ENCODE peak calls at places on chromosomes 16 and 17, in eight cellular contexts. O is lung, C is adrenal gland, I is left lung, B is lower lobe of right lung, X is cardiac fibroblast, T is MM.1S, D is uterus. L is an unnamed sample.
A peak's percentile ranks its signal among the peaks of the same experiment; 100 is the strongest.

GRCh38 chr17:4986403-4986802 is 1.1 kb downstream of the CAMTA2 start:
- DNase-seq in O (no peak), C (peak; percentile 56), I (no peak), B (no peak), X (peak; percentile 44), T (no peak), D (no peak), L (no peak)

GRCh38 chr16:75483222-75483621 is 12.0 kb downstream of the CHST6 start:
- DNase-seq in O (no peak), C (no peak), I (no peak), B (no peak), X (no peak), T (no peak), D (no peak), L (peak; percentile 81)

GRCh38 chr17:45311762-45312476 is 4.9 kb downstream of the MAP3K14 start:
- DNase-seq in O (peak; percentile 75), C (peak; percentile 83), I (peak; percentile 83), B (peak; percentile 81), X (no peak), T (peak; percentile 95), D (peak; percentile 53), L (peak; percentile 69)

GRCh38 chr16:53773150-53773846 is 69.3 kb downstream of the FTO start:
- DNase-seq in O (peak; percentile 41), C (peak; percentile 60), I (no peak), B (no peak), X (peak; percentile 85), T (no peak), D (peak; percentile 24), L (peak; percentile 93)

GRCh38 chr16:51922476-51922875 is 624.5 kb downstream of the TOX3 start:
- DNase-seq in O (no peak), C (no peak), I (no peak), B (no peak), X (no peak), T (no peak), D (no peak), L (no peak)

GRCh38 chr16:83995756-83996155 is 27.7 kb downstream of the NECAB2 start:
- DNase-seq in O (no peak), C (no peak), I (no peak), B (peak; percentile 55), X (no peak), T (no peak), D (no peak), L (peak; percentile 92)

GRCh38 chr16:50466170-50466569 is 82.0 kb upstream of the NKD1 start:
- DNase-seq in O (no peak), C (no peak), I (no peak), B (no peak), X (no peak), T (no peak), D (no peak), L (no peak)

GRCh38 chr17:10733666-10734065 is 3.8 kb upstream of the TMEM220 start:
- DNase-seq in O (no peak), C (no peak), I (no peak), B (no peak), X (no peak), T (no peak), D (peak; percentile 11), L (no peak)

GRCh38 chr17:82794781-82795505 is 43.1 kb downstream of the TBCD start:
- DNase-seq in O (no peak), C (no peak), I (no peak), B (no peak), X (no peak), T (no peak), D (no peak), L (peak; percentile 45)

GRCh38 chr16:3672571-3673041 is 18.1 kb downstream of the DNASE1 start:
- DNase-seq in O (no peak), C (no peak), I (no peak), B (no peak), X (no peak), T (no peak), D (no peak), L (no peak)

GRCh38 chr16:6570520-6570919 is 762.1 kb upstream of the RBFOX1 start:
- DNase-seq in O (no peak), C (no peak), I (no peak), B (no peak), X (no peak), T (no peak), D (no peak), L (no peak)

GRCh38 chr16:3819741-3820724 is 60.5 kb downstream of the CREBBP start:
- DNase-seq in O (no peak), C (peak; percentile 59), I (no peak), B (no peak), X (peak; percentile 96), T (no peak), D (peak; percentile 26), L (peak; percentile 97)

GRCh38 chr17:69870091-69870530 is 204.9 kb upstream of the KCNJ16 start:
- DNase-seq in O (no peak), C (no peak), I (no peak), B (no peak), X (no peak), T (no peak), D (no peak), L (peak; percentile 44)

GRCh38 chr17:46876353-46876887 is 25.0 kb downstream of the WNT9B start:
- DNase-seq in O (no peak), C (no peak), I (no peak), B (no peak), X (no peak), T (peak; percentile 76), D (no peak), L (no peak)

GRCh38 chr16:22945361-22945760 is 131.4 kb downstream of the HS3ST2 start:
- DNase-seq in O (no peak), C (peak; percentile 26), I (no peak), B (no peak), X (no peak), T (no peak), D (peak; percentile 43), L (peak; percentile 5)

GRCh38 chr16:52316241-52316640 is 230.7 kb downstream of the TOX3 start:
- DNase-seq in O (no peak), C (no peak), I (no peak), B (no peak), X (no peak), T (no peak), D (no peak), L (no peak)

GRCh38 chr17:42617956-42618431 is 8.5 kb downstream of the TUBG1 start:
- DNase-seq in O (no peak), C (no peak), I (no peak), B (no peak), X (no peak), T (peak; percentile 88), D (no peak), L (no peak)

GRCh38 chr17:42623732-42624596 is 14.5 kb downstream of the TUBG1 start:
- DNase-seq in O (no peak), C (peak; percentile 87), I (no peak), B (no peak), X (peak; percentile 42), T (no peak), D (no peak), L (peak; percentile 17)

GRCh38 chr17:42613699-42614295 is 4.3 kb downstream of the TUBG1 start:
- DNase-seq in O (no peak), C (no peak), I (no peak), B (no peak), X (no peak), T (no peak), D (no peak), L (no peak)

DNA sequence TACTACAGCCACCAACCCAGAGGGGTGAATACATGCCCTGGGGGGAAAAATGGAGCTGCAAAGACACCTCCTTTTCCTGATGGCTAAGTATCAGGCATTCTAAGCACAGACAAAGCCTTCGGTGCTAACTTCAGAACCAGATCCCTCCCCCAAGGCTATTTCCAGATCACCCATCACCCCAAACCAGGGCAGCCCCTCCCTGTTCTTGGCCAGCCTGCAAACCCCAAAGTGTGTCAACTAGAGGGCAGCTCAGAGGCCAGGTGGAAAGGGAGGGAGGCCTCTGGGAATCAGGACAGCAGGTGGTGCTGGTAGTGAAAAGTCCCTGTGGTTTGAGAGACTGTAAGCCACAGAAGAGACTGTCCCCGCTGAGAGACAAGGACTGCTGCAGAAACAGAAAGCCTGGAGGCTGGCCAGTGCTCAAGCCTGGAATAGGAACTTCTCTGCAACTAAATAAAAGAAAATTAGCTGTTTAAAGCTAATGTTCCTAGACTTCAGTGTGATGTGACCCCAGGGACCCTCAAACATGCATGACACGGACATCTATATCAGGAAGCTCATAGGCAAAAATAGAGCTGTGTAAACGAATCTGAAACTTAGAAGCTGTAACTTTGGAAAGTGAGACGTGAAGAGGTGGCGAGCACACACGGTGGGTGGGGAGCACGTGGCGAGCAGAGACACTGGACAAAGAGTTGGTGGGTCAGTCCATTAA is 9.1 kb downstream of the TUBG1 start:
- DNase-seq in O (peak; percentile 33), C (peak; percentile 68), I (peak; percentile 49), B (peak; percentile 52), X (peak; percentile 23), T (peak; percentile 97), D (no peak), L (peak; percentile 26)
- TF ChIP-seq CTCF in O (no peak), C (peak; percentile 18), I (no peak), B (no peak), X (no peak), T (peak; percentile 58), D (peak; percentile 25), L (peak; percentile 27)

DNA sequence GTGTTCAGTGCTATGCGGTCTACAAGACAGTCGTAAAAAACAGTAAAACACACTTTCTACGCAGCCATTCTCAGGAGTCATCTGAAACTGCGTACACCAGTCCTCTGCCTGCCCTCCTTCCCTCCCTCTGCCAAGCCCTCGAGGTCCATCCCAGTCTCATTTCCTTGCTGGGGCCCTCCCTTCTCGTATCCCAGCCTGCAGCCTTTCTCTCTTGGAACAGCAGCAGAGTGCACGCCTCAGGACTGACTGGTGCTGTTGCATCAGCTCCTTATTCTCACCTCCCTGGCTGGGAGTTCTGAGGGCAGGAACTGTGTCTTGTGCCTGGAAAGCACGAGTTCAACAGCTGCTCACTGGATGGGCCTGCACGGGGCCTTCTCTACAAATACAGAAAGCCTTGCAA is 12.5 kb downstream of the FAHD1 start:
- DNase-seq in O (no peak), C (no peak), I (no peak), B (no peak), X (peak; percentile 41), T (no peak), D (no peak), L (peak; percentile 79)
- H3K4me3 ChIP-seq in O (no peak overlapping the region), C (no peak overlapping the region), I (no peak overlapping the region), B (no peak overlapping the region), X (no peak overlapping the region), T (no peak overlapping the region), D (no peak overlapping the region), L (no peak overlapping the region)

DNA sequence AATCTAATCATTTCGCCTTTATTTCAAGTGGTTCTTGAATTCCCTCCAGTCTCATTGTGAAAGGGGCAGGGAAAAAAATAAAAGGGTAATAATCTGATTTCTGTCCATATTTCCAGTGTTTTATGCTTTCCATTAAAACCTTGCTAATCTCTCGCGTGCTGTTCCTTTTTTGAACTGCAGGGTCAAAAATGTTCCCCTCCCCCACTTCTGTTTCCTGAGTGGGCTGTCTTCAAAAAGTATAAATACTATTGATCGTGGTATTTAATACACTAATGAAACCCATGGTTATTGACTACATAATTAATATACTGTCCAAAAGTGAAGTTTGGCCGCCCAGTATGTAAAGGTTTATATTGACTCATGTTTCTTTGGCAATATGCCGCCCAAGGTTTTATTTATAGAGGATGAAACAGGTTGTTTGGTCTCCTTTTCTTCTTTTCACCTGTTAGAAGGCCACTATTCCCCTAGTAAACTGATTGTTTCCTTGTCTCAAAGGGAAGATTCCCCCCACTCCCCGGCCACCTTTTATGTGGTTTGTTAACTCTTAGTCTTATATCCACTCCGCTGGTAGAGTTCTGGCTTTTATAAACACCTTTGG is 69.7 kb downstream of the RPA1 start:
- DNase-seq in O (no peak), C (no peak), I (no peak), B (no peak), X (no peak), T (no peak), D (no peak), L (no peak)
- TF ChIP-seq CTCF in O (no peak), C (peak; percentile 15), I (no peak), B (no peak), X (no peak), T (no peak), D (no peak), L (peak; percentile 40)

GRCh38 chr16:29789775-29790182 is 772 bp upstream of the KIF22 start:
- DNase-seq in O (no peak), C (no peak), I (no peak), B (no peak), X (no peak), T (no peak), D (no peak), L (no peak)
- H3K4me3 ChIP-seq in O (peak overlapping the region; percentile 24), C (peak overlapping the region; percentile 64), I (peak overlapping the region; percentile 97), B (peak overlapping the region; percentile 83), X (peak overlapping the region; percentile 96), T (peak overlapping the region; percentile 82), D (peak overlapping the region; percentile 59), L (peak overlapping the region; percentile 97)